ENCODE peak calls at places on chromosomes 16 and 17, in six cellular contexts. One of them, this sample, is unnamed.

GRCh38 chr16:19898924-19899604 is 14.4 kb upstream of the GPRC5B start:
- DNase-seq in AG04449: no peak
- DNase-seq in left lung: no peak
- DNase-seq in CD8-positive, alpha-beta T cell: no peak
- DNase-seq in BJ: no peak
- DNase-seq in transverse colon: peak; percentile 39
- DNase-seq in this sample: peak; percentile 74

GRCh38 chr17:77352996-77353395 is 212.2 kb downstream of the SEC14L1 start:
- DNase-seq in AG04449: no peak
- DNase-seq in left lung: no peak
- DNase-seq in CD8-positive, alpha-beta T cell: no peak
- DNase-seq in BJ: no peak
- DNase-seq in transverse colon: no peak
- DNase-seq in this sample: no peak

GRCh38 chr17:81448960-81449359 is 53.7 kb downstream of the BAHCC1 start:
- DNase-seq in AG04449: no peak
- DNase-seq in left lung: no peak
- DNase-seq in CD8-positive, alpha-beta T cell: no peak
- DNase-seq in BJ: no peak
- DNase-seq in transverse colon: no peak
- DNase-seq in this sample: no peak

GRCh38 chr16:20359997-20360396 is 7.5 kb upstream of the UMOD start:
- DNase-seq in AG04449: no peak
- DNase-seq in left lung: no peak
- DNase-seq in CD8-positive, alpha-beta T cell: no peak
- DNase-seq in BJ: no peak
- DNase-seq in transverse colon: no peak
- DNase-seq in this sample: peak; percentile 46

GRCh38 chr17:55641559-55642160 is 81.0 kb downstream of the TMEM100 start:
- DNase-seq in AG04449: peak; percentile 12
- DNase-seq in left lung: peak; percentile 60
- DNase-seq in CD8-positive, alpha-beta T cell: no peak
- DNase-seq in BJ: no peak
- DNase-seq in transverse colon: peak; percentile 57
- DNase-seq in this sample: peak; percentile 66

GRCh38 chr16:11913425-11914079 is 2.2 kb downstream of the GSPT1 start:
- DNase-seq in AG04449: no peak
- DNase-seq in left lung: no peak
- DNase-seq in CD8-positive, alpha-beta T cell: no peak
- DNase-seq in BJ: no peak
- DNase-seq in transverse colon: no peak
- DNase-seq in this sample: no peak

GRCh38 chr17:76640550-76641380 is 2.8 kb downstream of the ST6GALNAC1 start:
- DNase-seq in AG04449: no peak
- DNase-seq in left lung: no peak
- DNase-seq in CD8-positive, alpha-beta T cell: no peak
- DNase-seq in BJ: no peak
- DNase-seq in transverse colon: no peak
- DNase-seq in this sample: no peak

GRCh38 chr17:73308017-73308823 is 3.6 kb downstream of the CDC42EP4 start:
- DNase-seq in AG04449: no peak
- DNase-seq in left lung: peak; percentile 88
- DNase-seq in CD8-positive, alpha-beta T cell: no peak
- DNase-seq in BJ: peak; percentile 68
- DNase-seq in transverse colon: peak; percentile 92
- DNase-seq in this sample: no peak

GRCh38 chr17:12438813-12439586 is 226.7 kb upstream of the MYOCD start:
- DNase-seq in AG04449: no peak
- DNase-seq in left lung: no peak
- DNase-seq in CD8-positive, alpha-beta T cell: no peak
- DNase-seq in BJ: no peak
- DNase-seq in transverse colon: no peak
- DNase-seq in this sample: no peak

GRCh38 chr16:21116148-21116693 is 34.4 kb downstream of the DNAH3 start:
- DNase-seq in AG04449: no peak
- DNase-seq in left lung: no peak
- DNase-seq in CD8-positive, alpha-beta T cell: no peak
- DNase-seq in BJ: no peak
- DNase-seq in transverse colon: no peak
- DNase-seq in this sample: no peak

GRCh38 chr17:69945698-69946185 is 129.3 kb upstream of the KCNJ16 start:
- DNase-seq in AG04449: no peak
- DNase-seq in left lung: no peak
- DNase-seq in CD8-positive, alpha-beta T cell: no peak
- DNase-seq in BJ: peak; percentile 51
- DNase-seq in transverse colon: no peak
- DNase-seq in this sample: no peak

GRCh38 chr17:38967290-38967738 is at the start of gene FBXO47:
- DNase-seq in AG04449: no peak
- DNase-seq in left lung: peak; percentile 94
- DNase-seq in CD8-positive, alpha-beta T cell: peak; percentile 65
- DNase-seq in BJ: peak; percentile 58
- DNase-seq in transverse colon: peak; percentile 86
- DNase-seq in this sample: peak; percentile 56

GRCh38 chr16:1084971-1085370 is 11.1 kb downstream of the C1QTNF8 start:
- DNase-seq in AG04449: no peak
- DNase-seq in left lung: no peak
- DNase-seq in CD8-positive, alpha-beta T cell: no peak
- DNase-seq in BJ: no peak
- DNase-seq in transverse colon: no peak
- DNase-seq in this sample: no peak

GRCh38 chr16:53744449-53744848 is 40.5 kb downstream of the FTO start:
- DNase-seq in AG04449: no peak
- DNase-seq in left lung: no peak
- DNase-seq in CD8-positive, alpha-beta T cell: peak; percentile 11
- DNase-seq in BJ: no peak
- DNase-seq in transverse colon: no peak
- DNase-seq in this sample: no peak

GRCh38 chr16:64846966-64847365 is 274.9 kb downstream of the CDH11 start:
- DNase-seq in AG04449: no peak
- DNase-seq in left lung: no peak
- DNase-seq in CD8-positive, alpha-beta T cell: no peak
- DNase-seq in BJ: no peak
- DNase-seq in transverse colon: no peak
- DNase-seq in this sample: no peak

GRCh38 chr16:30747331-30747730 is 894 bp upstream of the PHKG2 start:
- DNase-seq in AG04449: no peak
- DNase-seq in left lung: no peak
- DNase-seq in CD8-positive, alpha-beta T cell: no peak
- DNase-seq in BJ: peak; percentile 9
- DNase-seq in transverse colon: no peak
- DNase-seq in this sample: no peak

GRCh38 chr17:77374170-77374936 is 233.6 kb downstream of the SEC14L1 start:
- DNase-seq in AG04449: no peak
- DNase-seq in left lung: peak; percentile 87
- DNase-seq in CD8-positive, alpha-beta T cell: peak; percentile 67
- DNase-seq in BJ: no peak
- DNase-seq in transverse colon: peak; percentile 78
- DNase-seq in this sample: peak; percentile 83

GRCh38 chr17:47279062-47279801 is 25.6 kb downstream of the ITGB3 start:
- DNase-seq in AG04449: peak; percentile 94
- DNase-seq in left lung: peak; percentile 77
- DNase-seq in CD8-positive, alpha-beta T cell: no peak
- DNase-seq in BJ: peak; percentile 91
- DNase-seq in transverse colon: peak; percentile 56
- DNase-seq in this sample: no peak
- TF ChIP-seq CTCF in AG04449: peak; percentile 39
- TF ChIP-seq CTCF in left lung: no peak
- TF ChIP-seq CTCF in CD8-positive, alpha-beta T cell: no peak
- TF ChIP-seq CTCF in BJ: peak; percentile 41
- TF ChIP-seq CTCF in transverse colon: no peak
- TF ChIP-seq CTCF in this sample: no peak

GRCh38 chr16:88308441-88309173 is 74.2 kb upstream of the ZNF469 start:
- DNase-seq in AG04449: no peak
- DNase-seq in left lung: no peak
- DNase-seq in CD8-positive, alpha-beta T cell: no peak
- DNase-seq in BJ: no peak
- DNase-seq in transverse colon: no peak
- DNase-seq in this sample: no peak

GRCh38 chr16:88310796-88311605 is 71.8 kb upstream of the ZNF469 start:
- DNase-seq in AG04449: no peak
- DNase-seq in left lung: no peak
- DNase-seq in CD8-positive, alpha-beta T cell: no peak
- DNase-seq in BJ: no peak
- DNase-seq in transverse colon: no peak
- DNase-seq in this sample: no peak

GRCh38 chr16:88312732-88313131 is 70.0 kb upstream of the ZNF469 start:
- DNase-seq in AG04449: no peak
- DNase-seq in left lung: no peak
- DNase-seq in CD8-positive, alpha-beta T cell: no peak
- DNase-seq in BJ: no peak
- DNase-seq in transverse colon: no peak
- DNase-seq in this sample: no peak

GRCh38 chr16:88309174-88309904 is 73.4 kb upstream of the ZNF469 start:
- DNase-seq in AG04449: no peak
- DNase-seq in left lung: no peak
- DNase-seq in CD8-positive, alpha-beta T cell: no peak
- DNase-seq in BJ: no peak
- DNase-seq in transverse colon: no peak
- DNase-seq in this sample: no peak

DNA sequence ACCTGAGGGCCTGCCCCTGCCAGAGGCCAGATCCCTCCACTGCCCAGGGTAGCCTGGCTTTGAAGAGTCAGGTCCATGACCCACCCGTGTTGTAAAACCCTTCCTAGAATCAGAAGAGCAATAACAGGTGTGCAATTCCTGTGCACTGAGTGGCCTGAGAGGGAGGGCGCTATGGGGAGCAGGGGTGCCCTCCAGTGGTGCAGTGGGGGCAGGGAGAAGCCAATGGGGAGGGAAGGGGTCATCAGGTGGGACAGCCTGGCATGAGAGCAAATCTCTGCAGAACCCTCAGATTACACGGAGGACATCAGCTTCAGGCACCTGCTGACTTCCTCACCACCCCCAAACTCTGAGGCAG is 72.9 kb upstream of the ZNF469 start:
- DNase-seq in AG04449: no peak
- DNase-seq in left lung: no peak
- DNase-seq in CD8-positive, alpha-beta T cell: no peak
- DNase-seq in BJ: no peak
- DNase-seq in transverse colon: no peak
- DNase-seq in this sample: no peak
- TF ChIP-seq CTCF in AG04449: no peak
- TF ChIP-seq CTCF in left lung: no peak
- TF ChIP-seq CTCF in CD8-positive, alpha-beta T cell: no peak
- TF ChIP-seq CTCF in BJ: no peak
- TF ChIP-seq CTCF in transverse colon: no peak
- TF ChIP-seq CTCF in this sample: no peak

GRCh38 chr16:60107920-60108319 is 1373.8 kb upstream of the GOT2 start:
- DNase-seq in AG04449: no peak
- DNase-seq in left lung: no peak
- DNase-seq in CD8-positive, alpha-beta T cell: no peak
- DNase-seq in BJ: no peak
- DNase-seq in transverse colon: no peak
- DNase-seq in this sample: no peak

GRCh38 chr16:60110531-60110930 is 1376.4 kb upstream of the GOT2 start:
- DNase-seq in AG04449: no peak
- DNase-seq in left lung: no peak
- DNase-seq in CD8-positive, alpha-beta T cell: no peak
- DNase-seq in BJ: no peak
- DNase-seq in transverse colon: no peak
- DNase-seq in this sample: no peak

DNA sequence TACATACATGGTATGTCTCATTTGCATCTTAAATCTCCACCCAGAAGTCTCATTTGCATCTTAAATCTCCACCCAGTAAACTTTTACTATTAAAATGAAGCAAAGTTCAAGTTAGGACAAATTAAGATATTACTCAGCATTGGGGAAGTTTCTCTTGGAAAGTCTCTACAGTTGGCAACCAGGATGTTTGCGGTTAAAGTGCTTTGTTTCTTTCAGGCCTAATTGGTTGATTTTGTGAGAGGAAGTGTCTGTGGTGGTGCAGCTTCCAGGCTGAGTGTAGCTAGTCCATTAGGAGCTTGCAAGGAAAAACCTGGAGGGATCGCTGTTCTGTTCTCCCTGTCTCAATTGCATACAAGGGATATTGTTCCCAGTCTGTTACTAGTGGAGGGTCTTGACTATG is 1373.4 kb upstream of the GOT2 start:
- DNase-seq in AG04449: no peak
- DNase-seq in left lung: no peak
- DNase-seq in CD8-positive, alpha-beta T cell: no peak
- DNase-seq in BJ: peak; percentile 40
- DNase-seq in transverse colon: no peak
- DNase-seq in this sample: no peak
- TF ChIP-seq CTCF in AG04449: no peak
- TF ChIP-seq CTCF in left lung: no peak
- TF ChIP-seq CTCF in CD8-positive, alpha-beta T cell: no peak
- TF ChIP-seq CTCF in BJ: peak; percentile 22
- TF ChIP-seq CTCF in transverse colon: no peak
- TF ChIP-seq CTCF in this sample: no peak

GRCh38 chr17:50055055-50055425 is 870 bp upstream of the ITGA3 start:
- DNase-seq in AG04449: no peak
- DNase-seq in left lung: peak; percentile 82
- DNase-seq in CD8-positive, alpha-beta T cell: no peak
- DNase-seq in BJ: no peak
- DNase-seq in transverse colon: peak; percentile 87
- DNase-seq in this sample: no peak

GRCh38 chr17:50057521-50057991 is 1.6 kb downstream of the ITGA3 start:
- DNase-seq in AG04449: no peak
- DNase-seq in left lung: no peak
- DNase-seq in CD8-positive, alpha-beta T cell: no peak
- DNase-seq in BJ: no peak
- DNase-seq in transverse colon: peak; percentile 79
- DNase-seq in this sample: no peak

GRCh38 chr17:50055426-50056216 is at the start of gene ITGA3:
- DNase-seq in AG04449: no peak
- DNase-seq in left lung: peak; percentile 87
- DNase-seq in CD8-positive, alpha-beta T cell: peak; percentile 53
- DNase-seq in BJ: no peak
- DNase-seq in transverse colon: peak; percentile 90
- DNase-seq in this sample: peak; percentile 52

GRCh38 chr17:50056961-50057330 is 1.0 kb downstream of the ITGA3 start:
- DNase-seq in AG04449: no peak
- DNase-seq in left lung: no peak
- DNase-seq in CD8-positive, alpha-beta T cell: no peak
- DNase-seq in BJ: no peak
- DNase-seq in transverse colon: peak; percentile 69
- DNase-seq in this sample: no peak

DNA sequence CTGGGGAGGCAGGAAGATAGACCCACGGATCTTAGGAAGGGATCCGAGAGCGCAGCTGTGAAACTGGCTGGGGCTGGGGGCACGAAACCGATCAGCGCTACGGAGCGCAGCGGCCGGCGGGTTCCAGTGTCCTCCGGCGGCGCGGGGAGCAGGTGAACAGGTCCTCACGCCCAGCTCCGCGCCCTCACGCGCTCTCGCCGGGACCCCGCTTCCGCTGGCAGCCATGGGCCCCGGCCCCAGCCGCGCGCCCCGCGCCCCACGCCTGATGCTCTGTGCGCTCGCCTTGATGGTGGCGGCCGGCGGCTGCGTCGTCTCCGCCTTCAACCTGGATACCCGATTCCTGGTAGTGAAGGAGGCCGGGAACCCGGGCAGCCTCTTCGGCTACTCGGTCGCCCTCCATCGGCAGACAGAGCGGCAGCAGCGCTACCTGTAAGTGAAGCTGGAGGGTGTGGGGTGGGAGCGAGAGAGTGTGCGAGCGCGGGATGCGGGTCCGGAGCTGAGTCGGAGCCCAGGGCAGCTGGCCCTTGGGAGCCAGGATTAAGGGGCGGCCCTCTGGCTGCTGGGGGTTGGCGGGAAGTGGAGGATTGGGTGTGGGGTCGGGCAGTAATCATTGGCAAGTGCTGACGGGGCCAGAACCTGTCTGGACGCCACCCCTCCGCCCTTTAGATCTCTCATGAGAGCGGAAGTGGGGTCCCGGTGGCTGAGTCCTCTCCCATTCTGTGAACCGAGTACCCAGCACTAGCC is 479 bp downstream of the ITGA3 start:
- DNase-seq in AG04449: no peak
- DNase-seq in left lung: no peak
- DNase-seq in CD8-positive, alpha-beta T cell: peak; percentile 42
- DNase-seq in BJ: no peak
- DNase-seq in transverse colon: peak; percentile 71
- DNase-seq in this sample: peak; percentile 69
- TF ChIP-seq CTCF in AG04449: peak; percentile 69
- TF ChIP-seq CTCF in left lung: peak; percentile 18
- TF ChIP-seq CTCF in CD8-positive, alpha-beta T cell: peak; percentile 29
- TF ChIP-seq CTCF in BJ: peak; percentile 58
- TF ChIP-seq CTCF in transverse colon: no peak
- TF ChIP-seq CTCF in this sample: no peak